ENCODE peak calls at places on chromosomes 3 and 15, in seven cellular contexts. J, O, B, C, K, Z and P are unnamed samples.

GRCh38 chr3:107545680-107546120 is 22.9 kb downstream of the BBX start:
- DNase-seq in B (no peak), Z (peak; percentile 18), J (no peak), C (peak; percentile 24), K (no peak), O (peak; percentile 39), P (no peak)

GRCh38 chr15:75640483-75641175 is 605 bp upstream of the IMP3 start:
- DNase-seq in J (peak; percentile 20), B (no peak), C (peak; percentile 53), Z (peak; percentile 50), K (no peak), O (peak; percentile 45), P (no peak)

GRCh38 chr15:44541282-44541958 is 4.5 kb downstream of the EIF3J start:
- DNase-seq in O (peak; percentile 90), K (no peak), J (peak; percentile 33), B (no peak), C (no peak), Z (peak; percentile 78), P (no peak)

GRCh38 chr3:8822141-8822540 is 52.7 kb upstream of the OXTR start:
- DNase-seq in J (peak; percentile 68), O (peak; percentile 74), K (no peak), C (no peak), Z (peak; percentile 31), B (no peak), P (no peak)

GRCh38 chr3:5768546-5768945 is 581.0 kb downstream of the EDEM1 start:
- DNase-seq in O (no peak), K (no peak), J (no peak), C (no peak), B (no peak), Z (no peak), P (no peak)

GRCh38 chr3:46675843-46676567 is 17.5 kb downstream of the ALS2CL start:
- DNase-seq in Z (no peak), J (no peak), O (peak; percentile 29), K (no peak), B (no peak), C (no peak), P (no peak)

GRCh38 chr3:122921791-122922651 is 105.5 kb downstream of the SEMA5B start:
- DNase-seq in C (peak; percentile 57), J (peak; percentile 49), K (peak; percentile 15), Z (no peak), O (no peak), B (peak; percentile 85), P (peak; percentile 78)

GRCh38 chr3:66423791-66424190 is 77.0 kb downstream of the LRIG1 start:
- DNase-seq in O (peak; percentile 96), J (no peak), B (no peak), K (no peak), C (no peak), Z (peak; percentile 85), P (no peak)

GRCh38 chr15:67166280-67167009 is 88.0 kb downstream of the AAGAB start:
- DNase-seq in J (no peak), O (no peak), B (no peak), C (no peak), K (no peak), Z (no peak), P (no peak)

GRCh38 chr3:140188285-140188684 is 253.3 kb downstream of the CLSTN2 start:
- DNase-seq in O (no peak), B (no peak), C (no peak), Z (no peak), J (no peak), K (no peak), P (no peak)

GRCh38 chr15:98599911-98600685 is 48.2 kb upstream of the IGF1R start:
- DNase-seq in K (no peak), O (peak; percentile 71), B (peak; percentile 52), J (no peak), C (peak; percentile 47), Z (peak; percentile 58), P (no peak)

GRCh38 chr3:123113889-123114450 is 47.1 kb downstream of the PDIA5 start:
- DNase-seq in C (peak; percentile 36), K (no peak), O (no peak), J (no peak), Z (peak; percentile 15), B (no peak), P (no peak)

DNA sequence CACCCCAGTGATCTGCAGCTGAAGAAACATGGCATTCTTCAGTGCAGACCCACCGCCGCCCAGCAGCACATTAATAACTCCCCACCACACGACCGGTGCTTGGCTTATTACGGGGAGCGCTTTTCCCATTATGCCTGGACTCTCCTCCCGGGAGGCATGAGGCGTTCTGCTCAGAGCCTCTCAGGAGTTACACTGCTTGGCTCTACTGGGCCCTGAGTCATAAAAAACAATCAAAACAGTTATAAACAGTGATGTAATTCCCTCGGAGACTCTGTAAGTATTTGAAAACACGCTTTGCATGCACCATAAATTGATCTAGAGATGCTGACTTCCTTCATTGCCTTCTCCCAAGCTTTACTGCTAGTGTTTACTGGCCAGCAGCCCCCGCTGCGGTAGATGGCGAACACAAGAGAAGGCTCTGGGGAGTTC is 77.1 kb upstream of the SNRPA1 start:
- DNase-seq in O (peak; percentile 64), C (no peak), Z (peak; percentile 76), B (no peak), J (no peak), K (no peak), P (no peak)
- H3K23ac ChIP-seq in O (no peak overlapping the region), C (no peak overlapping the region), Z (no peak overlapping the region), B (no peak overlapping the region), J (no peak overlapping the region), K (no peak overlapping the region), P (no peak overlapping the region)

GRCh38 chr15:99614749-99615288 is 49.0 kb downstream of the MEF2A start:
- DNase-seq in B (no peak), C (peak; percentile 61), O (no peak), K (no peak), Z (peak; percentile 38), J (peak; percentile 39), P (no peak)
- H3K4ac ChIP-seq in B (no peak overlapping the region), C (no peak overlapping the region), O (no peak overlapping the region), K (no peak overlapping the region), Z (no peak overlapping the region), J (no peak overlapping the region), P (no peak overlapping the region)

GRCh38 chr15:23594252-23594770 is 28.8 kb downstream of the MKRN3 start:
- DNase-seq in K (no peak), B (no peak), Z (no peak), O (no peak), C (no peak), J (no peak), P (no peak)

GRCh38 chr15:23588268-23588667 is 22.8 kb downstream of the MKRN3 start:
- DNase-seq in J (no peak), B (no peak), K (no peak), C (no peak), O (no peak), Z (no peak), P (no peak)

DNA sequence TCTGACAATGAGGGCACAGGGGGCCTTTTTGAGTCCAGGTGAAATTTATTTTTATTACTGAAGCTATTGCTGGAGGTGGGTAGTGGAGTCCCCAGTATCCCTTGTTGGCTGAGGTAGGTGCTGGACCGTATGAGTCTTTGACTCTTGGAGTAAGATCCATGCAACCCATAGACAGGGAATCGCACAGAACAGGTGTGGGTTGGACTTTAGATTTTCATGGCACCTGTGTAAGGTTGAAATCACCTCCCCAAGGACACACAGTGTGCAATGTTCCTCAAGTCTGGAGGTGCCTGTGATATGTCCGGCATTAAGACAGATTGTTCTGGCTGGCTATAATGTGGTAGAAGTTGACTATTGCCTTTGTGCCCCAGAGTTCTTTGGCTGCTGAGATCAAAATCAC is 23.5 kb downstream of the MKRN3 start:
- DNase-seq in B (no peak), O (no peak), C (no peak), K (no peak), J (no peak), Z (no peak), P (no peak)
- H3K23ac ChIP-seq in B (no peak overlapping the region), O (no peak overlapping the region), C (no peak overlapping the region), K (no peak overlapping the region), J (no peak overlapping the region), Z (no peak overlapping the region), P (no peak overlapping the region)

GRCh38 chr3:38345879-38346583 is 554 bp upstream of the XYLB start:
- DNase-seq in J (no peak), K (no peak), O (no peak), C (peak; percentile 50), Z (no peak), B (no peak), P (no peak)
- H3K4ac ChIP-seq in J (no peak overlapping the region), K (no peak overlapping the region), O (peak overlapping the region; percentile 87), C (no peak overlapping the region), Z (peak overlapping the region; percentile 91), B (no peak overlapping the region), P (no peak overlapping the region)

GRCh38 chr15:37034392-37034791 is 66.0 kb downstream of the MEIS2 start:
- DNase-seq in Z (no peak), O (no peak), B (no peak), K (no peak), J (no peak), C (no peak), P (no peak)
- H3K23ac ChIP-seq in Z (peak overlapping the region; percentile 96), O (no peak overlapping the region), B (no peak overlapping the region), K (no peak overlapping the region), J (no peak overlapping the region), C (no peak overlapping the region), P (no peak overlapping the region)

DNA sequence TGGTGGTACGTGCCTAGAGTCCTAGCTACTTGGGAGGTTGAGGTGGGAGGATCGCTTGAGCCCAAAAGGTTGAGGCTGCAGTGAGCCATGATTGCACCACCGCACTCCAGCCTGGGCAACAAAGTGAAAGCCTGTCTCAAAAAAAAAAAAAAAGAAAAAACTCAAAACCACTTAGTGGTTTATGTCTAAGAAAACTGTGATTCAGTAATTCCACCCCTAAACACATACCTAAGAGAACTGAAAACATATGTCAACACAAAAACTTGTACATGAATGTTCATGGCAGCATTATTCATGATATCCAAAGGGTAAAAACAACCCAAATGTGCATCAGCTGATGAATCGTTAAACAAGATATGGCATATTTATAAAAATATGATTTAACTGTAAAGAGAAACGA is 14.3 kb downstream of the SPG21 start:
- DNase-seq in C (no peak), O (peak; percentile 12), Z (no peak), B (no peak), K (no peak), J (no peak), P (no peak)
- H3K4ac ChIP-seq in C (no peak overlapping the region), O (no peak overlapping the region), Z (no peak overlapping the region), B (no peak overlapping the region), K (no peak overlapping the region), J (no peak overlapping the region), P (no peak overlapping the region)

GRCh38 chr15:59968314-59968713 is 35.8 kb upstream of the FOXB1 start:
- DNase-seq in J (no peak), O (no peak), C (no peak), B (no peak), K (no peak), Z (no peak), P (no peak)

GRCh38 chr15:59966262-59966661 is 37.8 kb upstream of the FOXB1 start:
- DNase-seq in Z (no peak), J (peak; percentile 73), K (no peak), C (no peak), O (no peak), B (no peak), P (no peak)

GRCh38 chr15:59976480-59976879 is 27.6 kb upstream of the FOXB1 start:
- DNase-seq in Z (no peak), K (no peak), C (no peak), J (no peak), O (no peak), B (no peak), P (no peak)

GRCh38 chr15:59972241-59972640 is 31.9 kb upstream of the FOXB1 start:
- DNase-seq in C (no peak), O (no peak), J (no peak), B (no peak), K (no peak), Z (no peak), P (no peak)
- H3K23ac ChIP-seq in C (no peak overlapping the region), O (no peak overlapping the region), J (no peak overlapping the region), B (no peak overlapping the region), K (no peak overlapping the region), Z (no peak overlapping the region), P (no peak overlapping the region)